ENCODE peak calls at places on chromosomes 5 and 9, in five cellular contexts. U, N, K, W and X are unnamed samples.

GRCh38 chr9:2559212-2560152 is 62.1 kb upstream of the VLDLR start:
- DNase-seq in W (peak), N (no peak), U (peak), K (no peak), X (no peak)

GRCh38 chr9:115923903-115924668 is 229.5 kb upstream of the PAPPA start:
- DNase-seq in N (no peak), K (no peak), W (no peak), U (peak), X (no peak)

GRCh38 chr5:95164869-95165268 is 120.0 kb downstream of the MCTP1 start:
- DNase-seq in U (no peak), N (no peak), W (no peak), K (no peak), X (no peak)

GRCh38 chr5:96709152-96709821 is 47.1 kb downstream of the CAST start:
- DNase-seq in N (no peak), K (no peak), U (peak), W (peak), X (no peak)

GRCh38 chr9:123763910-123764588 is 165.9 kb downstream of the DENND1A start:
- DNase-seq in W (peak), K (no peak), N (no peak), U (peak), X (no peak)

GRCh38 chr9:79173932-79174331 is 397.8 kb upstream of the TLE4 start:
- DNase-seq in U (no peak), N (no peak), K (no peak), W (no peak), X (no peak)

GRCh38 chr5:126965061-126965475 is 65.3 kb downstream of the MARCHF3 start:
- DNase-seq in K (no peak), U (peak), W (peak), N (no peak), X (no peak)

GRCh38 chr9:24801344-24801743 is 255.6 kb upstream of the IZUMO3 start:
- DNase-seq in N (no peak), W (peak), U (no peak), K (no peak), X (no peak)

GRCh38 chr5:94039101-94039500 is 297.7 kb upstream of the POU5F2 start:
- DNase-seq in U (no peak), K (no peak), N (no peak), W (no peak), X (no peak)

GRCh38 chr9:121972501-121972981 is 120.6 kb downstream of the TTLL11 start:
- DNase-seq in W (peak), K (no peak), U (peak), N (peak), X (no peak)

GRCh38 chr9:129368458-129368978 is 190.5 kb upstream of the IER5L start:
- DNase-seq in W (no peak), U (no peak), K (no peak), N (no peak), X (no peak)